ENCODE peak calls at places on chromosomes 16 and 17, in nine cellular contexts. A, S, E, N, X, D, B, F and J are unnamed samples.
A peak's percentile ranks its signal among the peaks of the same experiment; 100 is the strongest.

GRCh38 chr17:68399638-68400403 is 57.5 kb downstream of the WIPI1 start:
- DNase-seq in E (peak; percentile 52), S (peak; percentile 78), F (peak; percentile 77), X (peak; percentile 9), A (peak; percentile 76), N (no peak), D (no peak), B (no peak), J (no peak)

GRCh38 chr16:66116163-66116792 is 250.2 kb upstream of the CDH5 start:
- DNase-seq in X (no peak), E (no peak), A (no peak), N (no peak), D (no peak), S (peak; percentile 69), F (peak; percentile 25), B (no peak), J (no peak)

GRCh38 chr17:42101513-42102292 is 3.4 kb upstream of the ZNF385C start:
- DNase-seq in E (peak; percentile 36), X (peak; percentile 76), S (peak; percentile 51), D (peak; percentile 48), A (peak; percentile 76), B (peak; percentile 40), F (peak; percentile 81), N (peak; percentile 43), J (peak; percentile 37)

GRCh38 chr16:427295-427694 is 1.8 kb downstream of the RAB11FIP3 start:
- DNase-seq in B (no peak), N (no peak), E (no peak), F (no peak), D (no peak), A (no peak), S (no peak), X (no peak), J (no peak)

GRCh38 chr17:10266477-10266876 is 68.1 kb upstream of the GAS7 start:
- DNase-seq in F (no peak), S (no peak), E (no peak), D (no peak), B (no peak), A (no peak), X (peak; percentile 37), N (no peak), J (no peak)

GRCh38 chr16:56608876-56609462 is 585 bp downstream of the MT2A start:
- DNase-seq in S (peak; percentile 52), B (no peak), N (no peak), A (peak; percentile 24), X (no peak), E (no peak), F (no peak), D (no peak), J (no peak)

GRCh38 chr17:2940352-2940751 is 123.1 kb downstream of the OR1D5 start:
- DNase-seq in D (peak; percentile 26), E (no peak), N (no peak), F (peak; percentile 63), A (no peak), B (peak; percentile 19), X (no peak), S (no peak), J (no peak)

GRCh38 chr17:67310406-67310805 is 56.0 kb downstream of the PSMD12 start:
- DNase-seq in A (no peak), S (no peak), X (no peak), E (no peak), B (no peak), F (no peak), D (no peak), N (no peak), J (no peak)

GRCh38 chr16:65828296-65828695 is 538.2 kb upstream of the CDH5 start:
- DNase-seq in A (no peak), X (no peak), B (no peak), F (no peak), N (no peak), D (no peak), S (no peak), E (no peak), J (no peak)

GRCh38 chr16:85238233-85238647 is 126.0 kb upstream of the CIBAR2 start:
- DNase-seq in S (no peak), B (no peak), F (peak; percentile 97), X (no peak), A (peak; percentile 91), E (no peak), D (no peak), N (no peak), J (no peak)

GRCh38 chr17:54839022-54839806 is 61.4 kb upstream of the TOM1L1 start:
- DNase-seq in X (no peak), A (no peak), B (no peak), F (no peak), S (no peak), E (no peak), D (no peak), N (no peak), J (no peak)

GRCh38 chr17:2028234-2028614 is 1.7 kb upstream of the DPH1 start:
- DNase-seq in A (no peak), B (no peak), X (no peak), N (no peak), S (no peak), D (no peak), F (no peak), E (no peak), J (no peak)

GRCh38 chr17:4978720-4979119 is 8.8 kb downstream of the CAMTA2 start:
- DNase-seq in B (no peak), A (no peak), F (no peak), X (no peak), E (no peak), N (no peak), S (no peak), D (no peak), J (no peak)

GRCh38 chr16:16086653-16087446 is 136.4 kb downstream of the ABCC6 start:
- DNase-seq in F (no peak), S (no peak), A (no peak), D (peak; percentile 46), N (no peak), E (no peak), B (no peak), X (no peak), J (no peak)

GRCh38 chr17:19747829-19748806 is at the start of gene ALDH3A1:
- DNase-seq in X (no peak), B (no peak), E (no peak), F (no peak), N (no peak), A (no peak), D (peak; percentile 72), S (peak; percentile 61), J (no peak)

GRCh38 chr17:57104461-57105175 is 19.6 kb downstream of the AKAP1 start:
- DNase-seq in F (no peak), B (no peak), E (no peak), N (no peak), X (no peak), A (no peak), S (peak; percentile 53), D (no peak), J (no peak)

GRCh38 chr16:52976539-52977167 is 76.0 kb downstream of the CHD9NB start:
- DNase-seq in N (no peak), S (peak; percentile 32), X (peak; percentile 44), E (no peak), F (peak; percentile 51), B (no peak), A (peak; percentile 61), D (no peak), J (no peak)

GRCh38 chr16:9827062-9827752 is 355.0 kb downstream of the GRIN2A start:
- DNase-seq in S (no peak), F (no peak), X (no peak), E (no peak), A (no peak), D (no peak), N (no peak), B (no peak), J (no peak)

GRCh38 chr16:55138298-55138697 is 185.7 kb upstream of the IRX6 start:
- DNase-seq in B (no peak), X (no peak), S (no peak), D (no peak), A (no peak), N (no peak), F (no peak), E (no peak), J (no peak)

GRCh38 chr17:79830763-79831366 is 8.4 kb downstream of the CBX4 start:
- DNase-seq in E (no peak), B (no peak), A (no peak), N (no peak), X (no peak), F (no peak), S (no peak), D (no peak), J (no peak)

GRCh38 chr17:1577186-1577585 is 14.6 kb upstream of the PITPNA start:
- DNase-seq in A (peak; percentile 97), B (peak; percentile 54), X (no peak), N (no peak), D (peak; percentile 89), E (no peak), F (peak; percentile 98), S (peak; percentile 97), J (no peak)

GRCh38 chr17:2337152-2337810 is at the start of gene SGSM2:
- DNase-seq in S (peak; percentile 39), B (no peak), X (peak; percentile 75), E (peak; percentile 61), F (peak; percentile 63), N (peak; percentile 68), A (peak; percentile 45), D (peak; percentile 55), J (peak; percentile 66)

GRCh38 chr16:10671729-10672128 is 23.0 kb downstream of the TEKT5 start:
- DNase-seq in N (no peak), S (no peak), F (no peak), D (no peak), X (no peak), B (no peak), E (no peak), A (no peak), J (no peak)

GRCh38 chr16:12545292-12545610 is 258.4 kb downstream of the CPPED1 start:
- DNase-seq in X (no peak), N (no peak), B (no peak), S (no peak), A (no peak), E (no peak), D (no peak), F (no peak), J (no peak)

GRCh38 chr17:64160378-64160777 is 30.4 kb upstream of the ERN1 start:
- DNase-seq in A (no peak), S (no peak), E (no peak), N (no peak), D (no peak), X (no peak), B (no peak), F (no peak), J (no peak)

GRCh38 chr17:40032322-40033320 is 17.4 kb downstream of the CSF3 start:
- DNase-seq in A (no peak), D (no peak), F (no peak), S (no peak), B (no peak), N (no peak), E (no peak), X (no peak), J (no peak)

GRCh38 chr16:85554791-85555548 is 58.2 kb upstream of the GSE1 start:
- DNase-seq in B (no peak), E (peak; percentile 73), F (peak; percentile 86), X (peak; percentile 68), N (peak; percentile 12), S (peak; percentile 81), D (peak; percentile 38), A (peak; percentile 70), J (peak; percentile 27)

GRCh38 chr17:34581446-34582184 is 2.2 kb downstream of the TMEM132E start:
- DNase-seq in D (no peak), N (no peak), S (no peak), F (no peak), A (no peak), B (no peak), X (no peak), E (no peak), J (no peak)